ENCODE peak calls at places on chromosomes 16 and 17, in eight cellular contexts. G is GM23338, S is K562, I is GM12891, Y is breast epithelium, U is prostate gland, L is sigmoid colon, T is transverse colon. A is an unnamed sample.

GRCh38 chr17:68776451-68776850 is 175.3 kb upstream of the FAM20A start:
- DNase-seq in G (no peak), S (no peak), I (no peak), Y (no peak), U (no peak), L (no peak), T (no peak), A (no peak)

GRCh38 chr17:78442648-78443128 is 64.2 kb downstream of the PGS1 start:
- DNase-seq in G (no peak), S (no peak), I (no peak), Y (peak; percentile 31), U (no peak), L (peak; percentile 92), T (peak; percentile 64), A (no peak)

GRCh38 chr17:60825351-60825750 is 147.7 kb downstream of the BCAS3 start:
- DNase-seq in G (no peak), S (no peak), I (no peak), Y (no peak), U (no peak), L (no peak), T (no peak), A (no peak)

GRCh38 chr17:30449480-30449879 is 27.7 kb upstream of the GOSR1 start:
- DNase-seq in G (no peak), S (no peak), I (no peak), Y (no peak), U (no peak), L (no peak), T (no peak), A (no peak)

GRCh38 chr16:57175896-57176295 is 9.9 kb downstream of the PSME3IP1 start:
- DNase-seq in G (no peak), S (no peak), I (no peak), Y (no peak), U (no peak), L (no peak), T (no peak), A (no peak)

GRCh38 chr16:70638814-70639792 is 7.3 kb upstream of the IL34 start:
- DNase-seq in G (no peak), S (no peak), I (no peak), Y (no peak), U (no peak), L (peak; percentile 84), T (peak; percentile 31), A (no peak)

GRCh38 chr17:61411114-61411943 is 11.7 kb downstream of the TBX2 start:
- DNase-seq in G (peak; percentile 70), S (no peak), I (peak; percentile 43), Y (peak; percentile 62), U (peak; percentile 73), L (peak; percentile 76), T (peak; percentile 60), A (peak; percentile 32)

GRCh38 chr16:88706965-88707871 is 915 bp downstream of the CTU2 start:
- DNase-seq in G (no peak), S (no peak), I (no peak), Y (no peak), U (no peak), L (no peak), T (no peak), A (no peak)

GRCh38 chr17:73591278-73592078 is 52.8 kb downstream of the SDK2 start:
- DNase-seq in G (no peak), S (no peak), I (peak; percentile 56), Y (no peak), U (no peak), L (no peak), T (peak; percentile 21), A (peak; percentile 46)

GRCh38 chr17:37239690-37240344 is 136.0 kb upstream of the C17orf78 start:
- DNase-seq in G (peak; percentile 33), S (no peak), I (no peak), Y (no peak), U (no peak), L (no peak), T (no peak), A (no peak)

GRCh38 chr17:45907720-45908395 is 13.5 kb downstream of the MAPT start:
- DNase-seq in G (no peak), S (no peak), I (no peak), Y (no peak), U (no peak), L (no peak), T (no peak), A (no peak)

GRCh38 chr17:57989011-57989345 is 924 bp upstream of the VEZF1 start:
- DNase-seq in G (no peak), S (peak; percentile 37), I (no peak), Y (no peak), U (no peak), L (peak; percentile 61), T (peak; percentile 34), A (no peak)

GRCh38 chr16:77869997-77870813 is 81.8 kb downstream of the VAT1L start:
- DNase-seq in G (peak; percentile 21), S (no peak), I (no peak), Y (peak; percentile 19), U (peak; percentile 4), L (no peak), T (peak; percentile 45), A (no peak)

GRCh38 chr16:27204232-27204915 is 1.0 kb downstream of the KDM8 start:
- DNase-seq in G (peak; percentile 61), S (no peak), I (no peak), Y (no peak), U (no peak), L (no peak), T (no peak), A (no peak)

GRCh38 chr16:1985466-1986150 is 1.6 kb downstream of the GFER start:
- DNase-seq in G (no peak), S (no peak), I (no peak), Y (no peak), U (no peak), L (no peak), T (peak; percentile 78), A (no peak)

DNA sequence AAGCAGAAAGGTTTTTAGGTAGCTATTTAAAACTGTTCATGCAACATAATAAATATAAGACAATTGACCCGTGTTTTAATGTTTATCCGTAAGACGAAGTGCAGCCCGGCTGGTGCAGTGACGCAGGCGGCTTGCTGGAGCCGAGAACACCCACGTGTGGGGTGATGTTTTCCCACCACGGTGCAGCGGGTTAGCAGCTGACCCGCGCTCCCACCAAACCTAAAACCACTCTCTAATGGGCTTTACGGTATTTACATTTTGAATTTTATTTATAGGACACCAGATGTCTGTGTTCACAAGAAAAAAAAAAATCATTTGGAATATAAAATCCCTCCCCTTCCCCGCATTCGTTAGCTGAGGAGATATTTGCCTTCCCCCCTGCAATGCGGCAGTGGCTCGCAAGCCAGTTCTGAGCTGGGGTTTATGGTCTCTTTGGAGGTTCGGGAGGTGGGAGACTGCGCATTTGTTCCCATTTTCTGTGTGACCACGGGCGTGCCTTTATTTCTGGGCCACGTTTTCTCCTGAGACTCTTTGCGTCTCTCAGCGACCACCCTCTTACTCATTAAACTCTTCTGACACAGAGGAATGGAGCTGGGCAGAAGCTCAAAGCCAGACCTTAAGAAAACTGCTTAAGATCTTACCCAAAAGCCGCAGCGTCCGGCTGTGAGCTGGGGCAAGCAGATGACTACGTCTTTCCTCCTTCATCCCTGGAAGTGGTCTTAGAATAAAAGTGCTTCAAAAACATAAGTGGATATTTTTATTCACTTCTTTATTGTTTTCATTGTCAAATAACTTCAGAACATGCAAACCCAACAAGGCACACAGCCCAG is 301.1 kb downstream of the IRF8 start:
- DNase-seq in G (no peak), S (no peak), I (no peak), Y (no peak), U (no peak), L (peak; percentile 96), T (peak; percentile 53), A (no peak)
- TF ChIP-seq POLR2AphosphoS5 in G (no peak), S (no peak), I (no peak), Y (no peak), U (no peak), L (peak; percentile 82), T (peak; percentile 61), A (no peak)

GRCh38 chr17:81727324-81728031 is 15.4 kb downstream of the SLC25A10 start:
- DNase-seq in G (no peak), S (no peak), I (no peak), Y (peak; percentile 49), U (peak; percentile 79), L (no peak), T (peak; percentile 78), A (no peak)
- TF ChIP-seq POLR2AphosphoS5 in G (no peak), S (no peak), I (no peak), Y (no peak), U (peak; percentile 70), L (no peak), T (peak; percentile 68), A (no peak)

DNA sequence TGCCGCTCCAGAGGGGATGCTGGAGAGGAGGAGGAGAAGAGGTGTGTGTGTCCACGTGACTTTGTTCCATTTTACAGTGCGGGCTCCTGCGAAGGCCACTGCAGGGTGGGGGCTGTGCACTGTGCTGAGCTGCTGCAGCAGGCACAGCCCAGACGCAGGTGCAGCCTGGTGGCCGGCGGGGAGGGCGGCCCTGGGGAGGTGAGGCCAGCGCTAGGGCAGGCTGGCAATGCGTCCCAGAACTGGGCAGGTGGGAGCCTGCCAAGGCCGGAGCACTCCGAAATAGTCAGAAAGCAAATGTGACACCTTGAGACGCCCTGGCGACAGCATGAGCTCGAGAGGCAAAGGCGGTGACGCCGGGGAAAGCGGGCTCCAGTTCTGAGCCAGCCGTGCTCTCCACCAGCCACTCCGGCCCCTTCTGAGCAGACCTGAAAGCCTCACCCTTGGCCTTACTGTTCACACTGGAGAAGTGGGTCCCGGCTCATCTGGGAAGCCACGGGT is 29.7 kb downstream of the CIBAR2 start:
- DNase-seq in G (peak; percentile 53), S (no peak), I (peak; percentile 62), Y (no peak), U (no peak), L (no peak), T (peak; percentile 56), A (no peak)
- TF ChIP-seq POLR2AphosphoS5 in G (no peak), S (no peak), I (no peak), Y (no peak), U (peak; percentile 10), L (no peak), T (no peak), A (no peak)

GRCh38 chr17:7707858-7708750 is 3.1 kb downstream of the EFNB3 start:
- DNase-seq in G (no peak), S (no peak), I (no peak), Y (no peak), U (no peak), L (no peak), T (no peak), A (no peak)

GRCh38 chr17:7712111-7712771 is 5.3 kb upstream of the DNAH2 start:
- DNase-seq in G (peak; percentile 60), S (no peak), I (no peak), Y (no peak), U (no peak), L (no peak), T (no peak), A (no peak)

GRCh38 chr17:7711356-7711755 is 6.2 kb upstream of the DNAH2 start:
- DNase-seq in G (peak; percentile 70), S (peak; percentile 52), I (no peak), Y (no peak), U (no peak), L (no peak), T (no peak), A (no peak)

GRCh38 chr17:7709031-7709430 is 4.0 kb downstream of the EFNB3 start:
- DNase-seq in G (no peak), S (no peak), I (no peak), Y (no peak), U (no peak), L (no peak), T (no peak), A (no peak)

DNA sequence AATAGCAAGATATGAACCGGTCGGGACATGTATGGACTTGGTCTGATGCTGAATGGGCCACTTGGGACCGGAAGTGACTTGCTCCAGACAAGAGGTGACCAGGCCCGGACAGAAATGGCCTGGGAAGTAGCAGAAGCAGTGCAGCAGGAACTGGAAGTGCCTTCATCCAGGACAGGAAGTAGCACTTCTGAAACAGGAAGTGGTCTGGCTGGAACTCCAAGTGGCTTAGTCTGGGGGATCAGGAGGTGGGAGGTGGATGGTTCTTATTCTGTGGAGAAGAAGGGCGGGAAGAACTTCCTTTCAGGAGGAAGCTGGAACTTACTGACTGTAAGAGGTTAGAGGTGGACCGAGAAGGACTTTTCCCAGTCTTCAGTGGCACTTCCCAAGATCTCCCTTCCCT is 5.3 kb downstream of the EFNB3 start:
- DNase-seq in G (no peak), S (no peak), I (no peak), Y (no peak), U (no peak), L (no peak), T (no peak), A (no peak)
- TF ChIP-seq POLR2AphosphoS5 in G (no peak), S (no peak), I (no peak), Y (no peak), U (no peak), L (no peak), T (no peak), A (no peak)

A was measured in GM12892.